ENCODE peak calls at places on chromosome 20, in eight cellular contexts. J is CD8-positive, alpha-beta T cell; X is NCI-H345; V is activated naive CD4-positive, alpha-beta T cell; H is choroid plexus epithelial cell; S is stimulated activated CD4-positive, alpha-beta T cell treated with anti-CD3 and anti-CD28 coated beads, Interleukin-15, amount 100 ng/mL, for 24 hours; B is spleen; F is pancreas. O is an unnamed sample.

GRCh38 chr20:48186915-48187314 is 401.6 kb upstream of the SULF2 start:
- DNase-seq in H (no peak), B (no peak), J (no peak), V (no peak), S (no peak), X (no peak), F (no peak), O (no peak)

GRCh38 chr20:17622851-17623508 is 53.1 kb downstream of the DSTN start:
- DNase-seq in J (no peak), F (no peak), S (no peak), V (no peak), B (peak), X (no peak), H (no peak), O (no peak)

GRCh38 chr20:24465730-24466129 is 3.7 kb upstream of the SYNDIG1 start:
- DNase-seq in J (no peak), H (peak), S (no peak), F (no peak), B (no peak), X (no peak), V (no peak), O (no peak)

GRCh38 chr20:63163596-63164560 is 52.1 kb downstream of the YTHDF1 start:
- DNase-seq in V (no peak), J (no peak), S (no peak), F (no peak), B (no peak), X (no peak), H (no peak), O (no peak)

GRCh38 chr20:15098351-15098750 is 760.9 kb upstream of the FLRT3 start:
- DNase-seq in F (no peak), H (no peak), J (no peak), B (no peak), V (no peak), X (no peak), S (no peak), O (no peak)

GRCh38 chr20:43583982-43584432 is 6.7 kb upstream of the IFT52 start:
- DNase-seq in V (no peak), X (peak), S (no peak), J (no peak), B (peak), F (peak), H (peak), O (no peak)

GRCh38 chr20:13995841-13996240 is 525 bp downstream of the MACROD2 start:
- DNase-seq in X (peak), F (peak), J (no peak), S (peak), H (no peak), V (no peak), B (no peak), O (no peak)

GRCh38 chr20:9143926-9144325 is 75.0 kb downstream of the PLCB4 start:
- DNase-seq in H (peak), J (no peak), F (no peak), X (no peak), S (no peak), V (no peak), B (no peak), O (no peak)

GRCh38 chr20:22999756-23000155 is 35.4 kb upstream of the SSTR4 start:
- DNase-seq in V (no peak), B (no peak), J (no peak), S (no peak), F (no peak), H (peak), X (no peak), O (no peak)

GRCh38 chr20:13546497-13547131 is 92.1 kb downstream of the TASP1 start:
- DNase-seq in V (peak), J (peak), H (peak), F (peak), B (peak), X (peak), S (peak), O (peak)

GRCh38 chr20:6142348-6142993 is 19.6 kb upstream of the FERMT1 start:
- DNase-seq in V (no peak), B (no peak), S (peak), X (peak), J (peak), H (peak), F (peak), O (peak)

GRCh38 chr20:59632426-59633113 is 28.2 kb downstream of the PHACTR3 start:
- DNase-seq in V (no peak), J (no peak), B (no peak), F (no peak), H (no peak), S (no peak), X (no peak), O (no peak)

GRCh38 chr20:9532069-9532809 is 17.8 kb downstream of the LAMP5 start:
- DNase-seq in F (no peak), V (no peak), S (no peak), J (no peak), B (no peak), H (no peak), X (peak), O (no peak)

GRCh38 chr20:64224344-64225165 is 31.0 kb upstream of the PCMTD2 start:
- DNase-seq in S (no peak), X (no peak), B (no peak), F (no peak), H (peak), V (no peak), J (no peak), O (peak)

GRCh38 chr20:13571662-13572061 is 67.1 kb downstream of the TASP1 start:
- DNase-seq in S (no peak), J (no peak), B (no peak), X (no peak), V (no peak), F (no peak), H (no peak), O (no peak)

GRCh38 chr20:11890331-11891080 is 27.2 kb upstream of the BTBD3 start:
- DNase-seq in S (peak), H (peak), J (no peak), F (peak), B (peak), X (peak), V (peak), O (peak)

GRCh38 chr20:12394786-12395185 is 477.1 kb downstream of the BTBD3 start:
- DNase-seq in H (peak), B (no peak), J (no peak), S (no peak), V (no peak), F (peak), X (no peak), O (no peak)

GRCh38 chr20:57734754-57735153 is 24.9 kb upstream of the PMEPA1 start:
- DNase-seq in J (no peak), B (no peak), S (no peak), F (no peak), V (no peak), X (no peak), H (no peak), O (no peak)

GRCh38 chr20:63836335-63837133 is 5.5 kb upstream of the ZBTB46 start:
- DNase-seq in J (no peak), H (no peak), B (no peak), F (no peak), S (no peak), X (no peak), V (no peak), O (no peak)

GRCh38 chr20:41029150-41029872 is 689 bp downstream of the TOP1 start:
- DNase-seq in S (peak), F (no peak), J (peak), H (no peak), V (no peak), X (peak), B (peak), O (no peak)

O was measured in pulmonary artery endothelial cell.